ENCODE peak calls at places on chromosomes 11 and 22, in seven cellular contexts. One of them, this sample, is unnamed.

GRCh38 chr11:124672531-124673215 is 866 bp downstream of the SIAE start:
- DNase-seq in osteoblast: no peak
- DNase-seq in fibroblast of lung: no peak
- DNase-seq in hepatocyte: peak; percentile 32
- DNase-seq in GM23338: no peak
- DNase-seq in GM23248: no peak
- DNase-seq in OCI-LY7: peak; percentile 11
- DNase-seq in this sample: no peak

GRCh38 chr22:30822216-30823014 is 127.7 kb downstream of the OSBP2 start:
- DNase-seq in fibroblast of lung: peak; percentile 15
- DNase-seq in OCI-LY7: no peak
- DNase-seq in GM23248: peak; percentile 54
- DNase-seq in osteoblast: peak; percentile 92
- DNase-seq in hepatocyte: peak; percentile 29
- DNase-seq in GM23338: peak; percentile 57
- DNase-seq in this sample: peak; percentile 51

GRCh38 chr22:46085831-46086576 is 64.3 kb upstream of the PPARA start:
- DNase-seq in osteoblast: peak; percentile 95
- DNase-seq in fibroblast of lung: peak; percentile 86
- DNase-seq in OCI-LY7: no peak
- DNase-seq in GM23248: peak; percentile 90
- DNase-seq in GM23338: no peak
- DNase-seq in hepatocyte: no peak
- DNase-seq in this sample: no peak

GRCh38 chr11:131275580-131275979 is 94.8 kb upstream of the NTM start:
- DNase-seq in GM23338: no peak
- DNase-seq in OCI-LY7: no peak
- DNase-seq in fibroblast of lung: no peak
- DNase-seq in osteoblast: no peak
- DNase-seq in GM23248: no peak
- DNase-seq in hepatocyte: no peak
- DNase-seq in this sample: peak; percentile 67

GRCh38 chr11:118021146-118021545 is 35.0 kb downstream of the IL10RA start:
- DNase-seq in hepatocyte: no peak
- DNase-seq in fibroblast of lung: no peak
- DNase-seq in osteoblast: no peak
- DNase-seq in GM23248: no peak
- DNase-seq in GM23338: no peak
- DNase-seq in OCI-LY7: no peak
- DNase-seq in this sample: no peak

GRCh38 chr22:35457729-35458546 is 58.0 kb downstream of the MCM5 start:
- DNase-seq in osteoblast: peak; percentile 22
- DNase-seq in GM23248: peak; percentile 58
- DNase-seq in OCI-LY7: no peak
- DNase-seq in GM23338: no peak
- DNase-seq in fibroblast of lung: no peak
- DNase-seq in hepatocyte: no peak
- DNase-seq in this sample: no peak

GRCh38 chr11:112058103-112058502 is 15.7 kb downstream of the PIH1D2 start:
- DNase-seq in GM23338: no peak
- DNase-seq in osteoblast: no peak
- DNase-seq in GM23248: no peak
- DNase-seq in hepatocyte: no peak
- DNase-seq in fibroblast of lung: no peak
- DNase-seq in OCI-LY7: no peak
- DNase-seq in this sample: no peak

GRCh38 chr11:27055065-27055682 is 14.6 kb downstream of the BBOX1 start:
- DNase-seq in OCI-LY7: no peak
- DNase-seq in fibroblast of lung: peak; percentile 93
- DNase-seq in osteoblast: no peak
- DNase-seq in GM23338: no peak
- DNase-seq in hepatocyte: peak; percentile 79
- DNase-seq in GM23248: no peak
- DNase-seq in this sample: no peak

GRCh38 chr11:2099523-2100316 is 39.5 kb downstream of the IGF2 start:
- DNase-seq in fibroblast of lung: no peak
- DNase-seq in hepatocyte: no peak
- DNase-seq in GM23248: no peak
- DNase-seq in osteoblast: peak; percentile 59
- DNase-seq in GM23338: peak; percentile 38
- DNase-seq in OCI-LY7: no peak
- DNase-seq in this sample: no peak

GRCh38 chr11:112784323-112785073 is 176.7 kb upstream of the NCAM1 start:
- DNase-seq in fibroblast of lung: peak; percentile 95
- DNase-seq in hepatocyte: peak; percentile 72
- DNase-seq in OCI-LY7: no peak
- DNase-seq in GM23248: peak; percentile 40
- DNase-seq in osteoblast: no peak
- DNase-seq in GM23338: peak; percentile 28
- DNase-seq in this sample: peak; percentile 39

GRCh38 chr11:105609832-105610781 is at the start of gene GRIA4:
- DNase-seq in GM23248: peak; percentile 65
- DNase-seq in hepatocyte: peak; percentile 46
- DNase-seq in OCI-LY7: no peak
- DNase-seq in fibroblast of lung: peak; percentile 67
- DNase-seq in GM23338: peak; percentile 74
- DNase-seq in osteoblast: peak; percentile 42
- DNase-seq in this sample: peak; percentile 76

GRCh38 chr11:6413791-6414231 is 5.1 kb downstream of the APBB1 start:
- DNase-seq in GM23338: no peak
- DNase-seq in fibroblast of lung: no peak
- DNase-seq in GM23248: peak; percentile 24
- DNase-seq in osteoblast: no peak
- DNase-seq in OCI-LY7: no peak
- DNase-seq in hepatocyte: no peak
- DNase-seq in this sample: no peak

GRCh38 chr11:36600155-36600554 is 2.1 kb upstream of the RAG2 start:
- DNase-seq in hepatocyte: no peak
- DNase-seq in OCI-LY7: no peak
- DNase-seq in GM23338: peak; percentile 41
- DNase-seq in GM23248: no peak
- DNase-seq in osteoblast: no peak
- DNase-seq in fibroblast of lung: no peak
- DNase-seq in this sample: peak; percentile 51

GRCh38 chr11:101960231-101960630 is 43.9 kb upstream of the ANGPTL5 start:
- DNase-seq in fibroblast of lung: no peak
- DNase-seq in osteoblast: no peak
- DNase-seq in GM23338: no peak
- DNase-seq in OCI-LY7: no peak
- DNase-seq in hepatocyte: no peak
- DNase-seq in GM23248: no peak
- DNase-seq in this sample: no peak

GRCh38 chr11:115269193-115269592 is 235.0 kb downstream of the CADM1 start:
- DNase-seq in GM23338: no peak
- DNase-seq in hepatocyte: no peak
- DNase-seq in OCI-LY7: no peak
- DNase-seq in osteoblast: no peak
- DNase-seq in fibroblast of lung: no peak
- DNase-seq in GM23248: no peak
- DNase-seq in this sample: no peak

GRCh38 chr22:40512426-40513136 is 123.9 kb downstream of the MRTFA start:
- DNase-seq in osteoblast: peak; percentile 88
- DNase-seq in hepatocyte: peak; percentile 32
- DNase-seq in fibroblast of lung: peak; percentile 99
- DNase-seq in GM23338: no peak
- DNase-seq in GM23248: peak; percentile 98
- DNase-seq in OCI-LY7: no peak
- DNase-seq in this sample: no peak
- H3K27ac ChIP-seq in osteoblast: peak overlapping the region; percentile 97
- H3K27ac ChIP-seq in hepatocyte: peak overlapping the region; percentile 21
- H3K27ac ChIP-seq in fibroblast of lung: peak overlapping the region; percentile 79
- H3K27ac ChIP-seq in GM23338: no peak overlapping the region
- H3K27ac ChIP-seq in GM23248: peak overlapping the region; percentile 99
- H3K27ac ChIP-seq in OCI-LY7: no peak overlapping the region
- H3K27ac ChIP-seq in this sample: no peak overlapping the region

GRCh38 chr22:50074056-50074455 is 11.2 kb downstream of the MLC1 start:
- DNase-seq in OCI-LY7: no peak
- DNase-seq in fibroblast of lung: peak; percentile 32
- DNase-seq in GM23338: peak; percentile 57
- DNase-seq in osteoblast: peak; percentile 58
- DNase-seq in hepatocyte: no peak
- DNase-seq in GM23248: peak; percentile 33
- DNase-seq in this sample: no peak

GRCh38 chr22:50076646-50077624 is 8.3 kb downstream of the MLC1 start:
- DNase-seq in osteoblast: peak; percentile 73
- DNase-seq in hepatocyte: no peak
- DNase-seq in GM23338: no peak
- DNase-seq in fibroblast of lung: no peak
- DNase-seq in OCI-LY7: peak; percentile 41
- DNase-seq in GM23248: no peak
- DNase-seq in this sample: no peak

GRCh38 chr22:50072167-50072555 is 13.1 kb downstream of the MLC1 start:
- DNase-seq in hepatocyte: no peak
- DNase-seq in osteoblast: peak; percentile 47
- DNase-seq in GM23248: no peak
- DNase-seq in GM23338: no peak
- DNase-seq in fibroblast of lung: no peak
- DNase-seq in OCI-LY7: no peak
- DNase-seq in this sample: no peak

GRCh38 chr22:50072714-50073538 is 12.3 kb downstream of the MLC1 start:
- DNase-seq in hepatocyte: no peak
- DNase-seq in GM23338: no peak
- DNase-seq in GM23248: no peak
- DNase-seq in fibroblast of lung: no peak
- DNase-seq in OCI-LY7: no peak
- DNase-seq in osteoblast: peak; percentile 51
- DNase-seq in this sample: no peak

GRCh38 chr22:50074551-50075042 is 10.6 kb downstream of the MLC1 start:
- DNase-seq in hepatocyte: no peak
- DNase-seq in osteoblast: peak; percentile 79
- DNase-seq in OCI-LY7: no peak
- DNase-seq in GM23248: peak; percentile 49
- DNase-seq in fibroblast of lung: no peak
- DNase-seq in GM23338: peak; percentile 55
- DNase-seq in this sample: no peak
- H3K4me1 ChIP-seq in hepatocyte: peaks cover 11% of the 10 kb centered on the region
- H3K4me1 ChIP-seq in osteoblast: no peaks in the 10 kb centered on the region
- H3K4me1 ChIP-seq in OCI-LY7: peaks cover 26% of the 10 kb centered on the region
- H3K4me1 ChIP-seq in GM23248: no peaks in the 10 kb centered on the region
- H3K4me1 ChIP-seq in fibroblast of lung: no peaks in the 10 kb centered on the region
- H3K4me1 ChIP-seq in GM23338: no peaks in the 10 kb centered on the region
- H3K4me1 ChIP-seq in this sample: no peaks in the 10 kb centered on the region

DNA sequence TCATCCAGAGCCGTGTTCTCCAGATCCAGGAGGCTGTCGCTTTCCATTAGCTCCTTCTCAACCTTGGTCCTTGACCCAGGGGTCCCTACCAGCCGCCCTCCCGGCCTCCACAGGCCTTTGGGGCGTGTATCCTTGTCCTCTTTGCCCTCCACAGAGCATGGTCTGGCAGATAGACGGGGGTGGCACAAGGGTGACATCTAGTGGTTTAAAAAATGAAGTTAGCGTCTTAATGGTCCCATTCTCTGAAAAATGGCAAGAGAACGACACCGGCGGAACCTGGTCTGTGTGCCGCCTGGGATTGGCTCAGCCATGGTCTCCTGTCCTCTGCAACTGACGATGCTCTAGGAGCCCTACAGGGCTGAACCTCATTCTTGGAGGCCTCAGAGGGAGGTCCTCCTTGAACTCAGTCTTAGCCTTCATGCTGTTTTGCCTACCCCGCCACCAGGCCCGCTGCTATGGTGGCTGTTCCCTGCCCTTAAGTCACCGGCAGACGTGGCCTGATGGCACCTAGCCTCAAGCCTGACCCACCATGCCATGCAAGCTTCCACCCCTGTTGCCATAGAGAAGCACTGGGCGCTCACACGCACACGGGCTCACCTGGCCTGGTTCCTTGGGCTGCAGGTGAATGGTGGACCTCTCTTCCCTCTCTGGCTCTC is 152.1 kb upstream of the SYN3 start:
- DNase-seq in GM23338: peak; percentile 87
- DNase-seq in hepatocyte: peak; percentile 60
- DNase-seq in osteoblast: peak; percentile 87
- DNase-seq in fibroblast of lung: peak; percentile 5
- DNase-seq in GM23248: peak; percentile 61
- DNase-seq in OCI-LY7: peak; percentile 83
- DNase-seq in this sample: peak; percentile 64
- H2AFZ ChIP-seq in GM23338: peak overlapping the region; percentile 88
- H2AFZ ChIP-seq in hepatocyte: no peak overlapping the region
- H2AFZ ChIP-seq in osteoblast: peak overlapping the region; percentile 25
- H2AFZ ChIP-seq in fibroblast of lung: no peak overlapping the region
- H2AFZ ChIP-seq in GM23248: no peak overlapping the region
- H2AFZ ChIP-seq in OCI-LY7: peak overlapping the region; percentile 16
- H2AFZ ChIP-seq in this sample: peak overlapping the region; percentile 54

DNA sequence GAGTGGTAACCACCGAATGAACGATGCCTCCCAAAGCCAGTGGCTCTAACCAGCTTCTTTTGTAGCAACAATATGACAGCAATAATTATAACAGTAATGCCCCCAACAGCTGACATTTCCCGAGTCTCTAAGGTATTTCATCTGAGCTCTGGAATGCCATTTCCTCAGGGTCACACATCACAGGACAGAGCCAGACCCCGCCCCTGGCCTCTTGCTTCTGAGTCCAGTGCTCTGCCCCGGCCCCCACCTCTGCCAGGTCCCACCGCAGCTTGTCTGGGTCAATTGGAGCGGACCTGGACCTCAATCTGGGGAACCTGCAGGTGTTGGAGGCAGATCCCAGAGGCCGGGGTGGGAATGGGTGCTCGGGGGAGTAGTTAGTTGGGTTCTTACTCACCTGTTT is 63.8 kb downstream of the IGLL1 start:
- DNase-seq in OCI-LY7: no peak
- DNase-seq in fibroblast of lung: no peak
- DNase-seq in osteoblast: no peak
- DNase-seq in GM23338: no peak
- DNase-seq in GM23248: no peak
- DNase-seq in hepatocyte: no peak
- DNase-seq in this sample: no peak
- H3K27ac ChIP-seq in OCI-LY7: no peak overlapping the region
- H3K27ac ChIP-seq in fibroblast of lung: no peak overlapping the region
- H3K27ac ChIP-seq in osteoblast: no peak overlapping the region
- H3K27ac ChIP-seq in GM23338: no peak overlapping the region
- H3K27ac ChIP-seq in GM23248: no peak overlapping the region
- H3K27ac ChIP-seq in hepatocyte: no peak overlapping the region
- H3K27ac ChIP-seq in this sample: no peak overlapping the region

DNA sequence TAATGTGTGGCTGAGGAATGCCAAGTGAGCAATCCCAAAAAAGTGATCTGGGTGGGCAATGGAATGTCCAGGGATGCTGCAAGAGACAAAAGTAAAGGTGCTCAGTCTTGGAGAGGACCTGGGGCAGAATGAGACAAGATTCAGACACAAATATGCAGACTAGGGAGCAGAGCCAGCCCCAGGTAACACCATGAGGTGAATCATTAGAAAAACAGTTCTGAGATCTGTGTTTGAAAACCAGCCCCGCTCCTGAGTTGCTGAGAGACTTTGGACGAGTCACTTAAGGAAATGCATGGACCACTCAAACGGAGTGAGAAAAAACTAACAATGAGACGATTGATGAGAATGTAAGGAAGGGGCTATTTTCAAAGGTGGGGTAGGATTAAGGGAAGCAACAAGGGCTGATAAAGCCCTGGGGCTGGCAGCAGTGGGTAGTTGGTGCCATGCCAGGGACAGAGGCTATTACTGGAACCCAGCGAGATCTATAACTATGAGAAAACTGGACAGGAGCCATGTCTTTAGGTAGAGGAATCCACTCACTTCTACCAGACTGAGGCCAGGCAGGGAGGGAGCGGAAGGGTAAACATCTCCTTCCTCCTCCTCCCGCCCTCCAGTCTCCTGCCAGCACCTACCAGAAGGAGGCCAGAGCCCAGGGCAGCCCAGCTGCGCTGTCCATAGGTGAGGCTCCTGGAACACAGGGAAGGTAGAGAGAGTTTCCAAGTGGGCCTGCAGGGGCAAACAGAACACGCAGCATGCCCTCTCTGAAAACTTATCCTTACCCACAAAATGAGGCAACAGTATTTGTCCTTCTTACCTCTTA is 130.4 kb upstream of the TEAD1 start:
- DNase-seq in osteoblast: peak; percentile 66
- DNase-seq in GM23338: no peak
- DNase-seq in OCI-LY7: no peak
- DNase-seq in hepatocyte: no peak
- DNase-seq in GM23248: peak; percentile 20
- DNase-seq in fibroblast of lung: no peak
- DNase-seq in this sample: no peak
- H3K4me1 ChIP-seq in osteoblast: peaks cover 41% of the 10 kb centered on the region
- H3K4me1 ChIP-seq in GM23338: no peaks in the 10 kb centered on the region
- H3K4me1 ChIP-seq in OCI-LY7: no peaks in the 10 kb centered on the region
- H3K4me1 ChIP-seq in hepatocyte: no peaks in the 10 kb centered on the region
- H3K4me1 ChIP-seq in GM23248: peaks cover 44% of the 10 kb centered on the region
- H3K4me1 ChIP-seq in fibroblast of lung: peaks cover 37% of the 10 kb centered on the region
- H3K4me1 ChIP-seq in this sample: no peaks in the 10 kb centered on the region

This sample was measured in neural progenitor cell.